ENCODE peak calls at places on chromosome 15, in nine cellular contexts. U is breast epithelium, T is GM12891, H is H54, V is adrenal gland, Z is sigmoid colon, G is prostate gland, Y is heart left ventricle, I is esophagus muscularis mucosa. P is an unnamed sample.

GRCh38 chr15:74994236-74994635 is 1.1 kb upstream of the SCAMP5 start:
- DNase-seq in G (no peak), I (no peak), Y (no peak), T (no peak), U (no peak), V (no peak), H (no peak), Z (no peak), P (no peak)

GRCh38 chr15:30670056-30670455 is 44.1 kb downstream of the ARHGAP11B start:
- DNase-seq in G (no peak), V (no peak), U (no peak), I (no peak), Z (no peak), T (no peak), Y (no peak), H (no peak), P (no peak)

GRCh38 chr15:35319354-35319753 is 226.6 kb downstream of the DPH6 start:
- DNase-seq in T (no peak), H (no peak), V (no peak), Y (no peak), G (no peak), U (no peak), I (no peak), Z (no peak), P (no peak)

GRCh38 chr15:28983432-28984311 is 97.9 kb downstream of the APBA2 start:
- DNase-seq in U (peak), V (no peak), T (no peak), I (peak), Y (no peak), H (no peak), Z (no peak), G (no peak), P (no peak)

GRCh38 chr15:42547926-42548257 is 701 bp downstream of the LRRC57 start:
- DNase-seq in Z (no peak), V (no peak), T (peak), I (no peak), U (no peak), G (no peak), H (peak), Y (no peak), P (no peak)

GRCh38 chr15:52289629-52290081 is 5.9 kb downstream of the MYO5C start:
- DNase-seq in T (no peak), Z (no peak), I (no peak), G (peak), H (no peak), U (peak), V (no peak), Y (no peak), P (no peak)

GRCh38 chr15:92112180-92112579 is 258.7 kb downstream of the SLCO3A1 start:
- DNase-seq in V (no peak), I (no peak), H (no peak), U (no peak), Y (no peak), Z (peak), T (no peak), G (no peak), P (no peak)

GRCh38 chr15:71758716-71759115 is 51.6 kb upstream of the NR2E3 start:
- DNase-seq in V (no peak), T (no peak), U (no peak), G (no peak), I (no peak), H (no peak), Y (no peak), Z (no peak), P (no peak)

GRCh38 chr15:58793862-58794261 is 22.8 kb downstream of the MINDY2 start:
- DNase-seq in G (peak), I (no peak), T (no peak), H (no peak), Y (peak), U (peak), V (no peak), Z (no peak), P (no peak)

DNA sequence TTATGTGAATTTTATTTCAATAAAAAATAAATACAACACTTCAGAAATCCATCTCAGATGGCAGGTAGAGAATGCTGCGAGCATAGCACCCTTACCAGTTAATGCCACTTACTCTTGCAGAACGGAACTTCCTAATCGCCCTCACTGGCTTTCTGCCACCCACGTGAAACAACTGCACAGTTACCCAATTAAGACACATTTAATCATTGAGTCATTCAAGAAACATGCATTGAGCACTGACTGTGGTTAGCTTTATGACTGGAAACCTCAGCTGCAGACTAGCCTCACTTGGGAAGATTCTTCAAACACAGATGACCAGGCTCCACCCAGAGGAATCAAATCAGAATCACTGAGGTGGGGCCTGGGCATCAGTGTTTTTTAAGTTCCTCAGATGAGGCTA is 5.6 kb upstream of the MFGE8 start:
- DNase-seq in Y (peak), Z (no peak), T (no peak), H (no peak), U (peak), G (no peak), V (no peak), I (no peak), P (no peak)
- TF ChIP-seq POLR2A in Y (no peak), Z (no peak), T (no peak), H (no peak), U (no peak), G (no peak), V (no peak), I (no peak), P (no peak)

GRCh38 chr15:85520650-85521049 is 140.2 kb downstream of the AKAP13 start:
- DNase-seq in Y (no peak), U (no peak), V (no peak), Z (no peak), H (no peak), G (no peak), I (no peak), T (no peak), P (no peak)
- TF ChIP-seq POLR2A in Y (no peak), U (no peak), V (no peak), Z (no peak), H (no peak), G (no peak), I (no peak), T (no peak), P (no peak)

DNA sequence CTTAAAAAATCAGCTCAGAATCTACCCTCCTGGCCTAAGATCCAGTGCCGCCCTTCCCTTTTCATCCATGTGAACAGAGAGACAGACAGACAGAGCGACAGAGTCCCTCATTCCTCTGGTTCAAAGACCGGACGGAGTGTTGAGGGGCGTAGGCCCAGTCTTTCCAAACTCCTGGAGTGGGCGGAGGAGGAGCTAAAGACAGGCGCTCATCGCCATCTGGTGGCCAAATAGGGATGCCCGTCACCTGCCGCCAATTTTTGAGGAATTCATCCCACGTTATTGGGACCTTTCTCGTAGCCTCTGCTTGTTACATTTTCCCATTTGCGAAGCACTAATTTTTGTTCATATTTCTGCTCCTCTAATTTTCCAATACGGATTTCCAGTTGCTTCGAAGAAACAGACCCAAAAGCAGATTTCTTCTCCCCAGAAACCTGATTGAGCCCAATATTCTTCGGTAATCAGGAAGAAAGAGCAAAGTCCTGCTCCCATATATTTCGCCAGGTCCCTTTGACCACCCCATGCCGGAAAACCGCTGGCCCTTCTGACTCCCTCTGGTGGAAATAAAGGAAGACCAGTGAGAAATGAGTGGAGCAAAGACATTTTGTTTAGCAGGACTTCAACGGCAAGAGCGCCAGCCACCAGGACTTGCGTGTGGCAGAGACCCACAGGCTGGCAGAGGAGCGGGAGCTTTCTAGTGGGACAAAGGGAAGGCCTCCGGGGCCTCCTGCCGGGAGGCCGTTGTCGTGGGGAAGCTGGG is 88.0 kb downstream of the LRRK1 start:
- DNase-seq in G (peak), Z (peak), V (peak), Y (peak), I (peak), T (peak), H (peak), U (peak), P (peak)
- TF ChIP-seq POLR2A in G (no peak), Z (no peak), V (no peak), Y (no peak), I (no peak), T (no peak), H (no peak), U (no peak), P (no peak)

DNA sequence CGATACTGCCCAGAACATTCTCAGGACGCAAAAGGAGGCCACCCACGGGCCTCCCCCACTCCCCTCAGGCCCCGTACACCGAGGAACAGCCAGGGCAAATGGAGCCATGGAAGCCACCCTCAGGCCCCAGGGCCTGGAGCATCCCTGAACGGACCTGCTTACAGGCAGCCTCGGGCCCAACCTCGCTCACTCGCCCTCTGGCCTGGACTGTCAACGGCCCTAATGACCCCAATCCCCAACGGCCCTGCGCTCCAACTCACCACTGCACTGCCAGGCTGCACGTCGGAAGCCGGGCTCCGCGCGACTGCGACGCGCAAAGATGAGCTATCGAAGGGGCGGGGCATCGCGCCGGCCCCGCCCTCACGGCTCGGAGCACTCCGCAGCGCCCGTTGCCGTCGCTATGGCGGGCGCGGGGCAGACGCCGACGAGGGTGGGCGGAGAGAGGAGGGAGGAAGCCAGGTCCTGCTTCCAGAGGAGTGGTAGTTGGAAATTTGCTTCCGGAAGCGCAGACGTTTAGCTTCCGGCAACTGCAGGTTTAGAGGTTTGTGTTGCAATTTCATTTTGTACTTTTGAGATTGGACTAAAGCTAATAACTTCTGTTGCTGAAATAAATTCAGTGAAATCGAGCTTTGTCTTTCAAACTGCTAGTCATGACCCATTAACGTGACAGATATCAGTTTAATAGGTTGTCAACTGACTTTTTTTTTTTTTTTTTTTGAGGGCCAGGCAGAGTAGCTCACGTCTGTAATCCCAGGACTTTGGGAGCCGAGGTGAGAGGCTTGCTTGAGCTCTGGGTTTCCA is at the start of gene SKIC8:
- DNase-seq in T (peak), U (peak), H (peak), G (peak), Y (peak), Z (peak), I (peak), V (peak), P (peak)
- TF ChIP-seq POLR2A in T (peak), U (peak), H (peak), G (peak), Y (no peak), Z (peak), I (peak), V (peak), P (peak)

GRCh38 chr15:64816452-64816851 is 9.0 kb downstream of the PIF1 start:
- DNase-seq in I (no peak), U (no peak), V (no peak), H (no peak), Z (no peak), G (no peak), T (no peak), Y (no peak), P (no peak)
- TF ChIP-seq POLR2A in I (no peak), U (no peak), V (no peak), H (no peak), Z (no peak), G (no peak), T (no peak), Y (no peak), P (no peak)

DNA sequence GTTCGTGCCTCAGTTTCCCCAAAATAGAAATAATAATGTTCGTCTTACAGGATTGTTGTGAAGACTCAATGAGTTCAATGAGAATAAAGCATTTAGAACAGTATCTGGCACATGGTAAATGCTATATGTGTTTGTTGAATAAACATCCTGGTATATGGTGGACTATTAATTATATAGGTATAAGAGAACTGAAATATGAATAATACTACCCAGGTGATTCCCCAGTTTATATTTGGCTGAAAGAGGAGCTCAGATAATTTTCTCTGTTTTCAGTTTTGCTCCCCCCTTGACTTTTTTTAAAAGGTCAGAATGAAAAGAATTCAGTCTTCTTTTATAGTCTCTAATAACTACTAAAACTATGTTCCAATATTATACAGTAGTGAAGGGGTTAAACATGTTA is 46.9 kb downstream of the USP8 start:
- DNase-seq in T (no peak), U (no peak), I (no peak), Y (no peak), Z (no peak), V (no peak), G (no peak), H (no peak), P (no peak)
- TF ChIP-seq POLR2A in T (no peak), U (no peak), I (no peak), Y (no peak), Z (no peak), V (no peak), G (no peak), H (no peak), P (no peak)